ENCODE peak calls at places on chromosomes 11 and 22, in nine cellular contexts. V is substantia nigra; G is T-cell; P is CD4-positive, CD25-positive, alpha-beta regulatory T cell; E is cardiac fibroblast; H is activated naive CD4-positive, alpha-beta T cell; U is HEK293T; A is activated T-cell treated with anti-CD3 and anti-CD28 coated beads for 1 hour; L is stimulated activated naive CD4-positive, alpha-beta T cell. K is an unnamed sample.

GRCh38 chr11:2776351-2777061 is 76.7 kb upstream of the KCNQ1OT1 start:
- DNase-seq in A (no peak), H (no peak), G (no peak), E (no peak), P (no peak), U (no peak), L (no peak), V (no peak), K (no peak)

GRCh38 chr11:133619397-133619796 is 87.1 kb upstream of the OPCML start:
- DNase-seq in H (no peak), G (no peak), A (no peak), P (no peak), V (no peak), E (no peak), U (no peak), L (no peak), K (no peak)

GRCh38 chr11:63945482-63946163 is 6.8 kb downstream of the NAA40 start:
- DNase-seq in G (no peak), U (peak), L (peak), V (peak), P (peak), H (peak), E (peak), A (peak), K (no peak)

GRCh38 chr11:44621140-44621681 is 55.7 kb downstream of the CD82 start:
- DNase-seq in P (peak), A (peak), E (peak), L (peak), G (no peak), V (peak), H (peak), U (peak), K (no peak)

GRCh38 chr11:75150079-75150478 is 828 bp upstream of the SLCO2B1 start:
- DNase-seq in E (no peak), V (no peak), L (no peak), H (no peak), P (no peak), G (no peak), U (no peak), A (no peak), K (no peak)

GRCh38 chr11:18634140-18635032 is at the start of gene SPTY2D1:
- DNase-seq in E (peak), L (peak), V (peak), P (peak), G (peak), U (peak), H (peak), A (peak), K (peak)

GRCh38 chr11:74370122-74370521 is 28.1 kb downstream of the PGM2L1 start:
- DNase-seq in U (no peak), G (no peak), L (no peak), E (no peak), P (no peak), V (no peak), H (no peak), A (no peak), K (no peak)

GRCh38 chr11:68216171-68216938 is 3.3 kb upstream of the KMT5B start:
- DNase-seq in G (no peak), V (no peak), L (no peak), A (no peak), E (no peak), H (no peak), U (no peak), P (no peak), K (no peak)

GRCh38 chr11:128210148-128210940 is 377.0 kb downstream of the ETS1 start:
- DNase-seq in H (no peak), U (no peak), P (no peak), V (no peak), G (no peak), E (peak), A (no peak), L (no peak), K (no peak)

GRCh38 chr11:134337051-134337450 is 5.3 kb downstream of the GLB1L2 start:
- DNase-seq in A (no peak), E (no peak), P (no peak), V (no peak), U (no peak), G (no peak), H (no peak), L (no peak), K (no peak)

GRCh38 chr22:45964372-45964771 is 12.6 kb downstream of the WNT7B start:
- DNase-seq in L (no peak), A (no peak), G (no peak), U (no peak), E (no peak), H (no peak), P (no peak), V (no peak), K (no peak)

GRCh38 chr22:22111267-22111751 is 128.7 kb upstream of the TOP3B start:
- DNase-seq in L (no peak), E (peak), A (no peak), G (no peak), V (no peak), U (no peak), H (no peak), P (no peak), K (no peak)

GRCh38 chr22:37731804-37732471 is 35.1 kb downstream of the TRIOBP start:
- DNase-seq in G (no peak), U (no peak), E (no peak), V (no peak), A (no peak), H (no peak), L (no peak), P (no peak), K (no peak)

GRCh38 chr11:115488945-115489344 is 15.3 kb downstream of the CADM1 start:
- DNase-seq in A (no peak), L (no peak), V (no peak), H (no peak), E (no peak), U (no peak), P (no peak), G (no peak), K (no peak)

GRCh38 chr11:86938900-86939880 is 16.0 kb downstream of the FZD4 start:
- DNase-seq in H (no peak), P (no peak), E (peak), U (no peak), A (no peak), L (no peak), V (no peak), G (no peak), K (no peak)

GRCh38 chr11:45538363-45538762 is 127.1 kb downstream of the CHST1 start:
- DNase-seq in A (no peak), U (no peak), P (no peak), G (no peak), V (no peak), L (no peak), H (no peak), E (peak), K (no peak)

GRCh38 chr11:84384637-84385227 is 1098.6 kb upstream of the CCDC90B start:
- DNase-seq in V (peak), P (no peak), E (peak), L (no peak), G (no peak), U (peak), A (no peak), H (no peak), K (no peak)

GRCh38 chr11:26442131-26442530 is 110.2 kb downstream of the ANO3 start:
- DNase-seq in E (peak), G (no peak), A (no peak), U (no peak), H (no peak), V (no peak), P (no peak), L (no peak), K (no peak)

GRCh38 chr11:65606876-65607613 is 7.0 kb downstream of the MAP3K11 start:
- DNase-seq in G (no peak), H (no peak), U (peak), L (no peak), E (peak), A (no peak), V (peak), P (no peak), K (peak)

GRCh38 chr11:129412501-129412900 is 36.9 kb downstream of the BARX2 start:
- DNase-seq in A (no peak), G (no peak), P (no peak), U (no peak), H (no peak), L (no peak), V (no peak), E (no peak), K (no peak)

GRCh38 chr22:35524966-35525686 is 15.5 kb upstream of the RASD2 start:
- DNase-seq in A (no peak), E (no peak), H (no peak), V (no peak), U (no peak), L (no peak), G (no peak), P (no peak), K (no peak)

GRCh38 chr11:44811841-44812448 is 85.2 kb downstream of the TSPAN18 start:
- DNase-seq in H (no peak), G (no peak), A (no peak), U (no peak), P (no peak), V (no peak), L (no peak), E (no peak), K (no peak)

GRCh38 chr11:18844753-18845367 is 53.3 kb upstream of the PTPN5 start:
- DNase-seq in H (no peak), P (no peak), U (peak), A (no peak), E (peak), V (no peak), L (no peak), G (no peak), K (no peak)

GRCh38 chr22:44396727-44397722 is 84.3 kb upstream of the SHISAL1 start:
- DNase-seq in U (no peak), H (no peak), P (no peak), G (no peak), V (no peak), A (no peak), L (no peak), E (no peak), K (no peak)

GRCh38 chr11:288328-289144 is at the start of gene PGGHG:
- DNase-seq in H (peak), U (peak), A (peak), G (peak), V (no peak), L (peak), P (peak), E (peak), K (no peak)

GRCh38 chr22:31532060-31532459 is 35.7 kb downstream of the SFI1 start:
- DNase-seq in A (no peak), H (no peak), L (no peak), U (no peak), G (no peak), V (no peak), E (peak), P (no peak), K (no peak)

GRCh38 chr22:23850136-23850611 is 7.5 kb upstream of the SLC2A11 start:
- DNase-seq in E (no peak), V (no peak), L (no peak), U (no peak), H (no peak), P (no peak), G (no peak), A (no peak), K (no peak)

GRCh38 chr22:26775394-26775793 is 118.0 kb downstream of the MIAT start:
- DNase-seq in H (no peak), U (no peak), V (no peak), E (no peak), P (no peak), L (no peak), A (no peak), G (no peak), K (no peak)

GRCh38 chr11:32781721-32782120 is 12.7 kb downstream of the CCDC73 start:
- DNase-seq in G (no peak), U (no peak), H (no peak), P (no peak), E (no peak), L (no peak), V (no peak), A (no peak), K (no peak)